ENCODE peak calls at places on chromosomes 16 and 17, in eight cellular contexts. A, E, O, N, Y, B, P and T are unnamed samples.

GRCh38 chr16:8846401-8846932 is 22.3 kb downstream of the CARHSP1 start:
- DNase-seq in Y (no peak), A (no peak), N (no peak), B (no peak), E (no peak), O (no peak), P (no peak), T (no peak)

GRCh38 chr17:39604911-39605491 is 2.7 kb downstream of the NEUROD2 start:
- DNase-seq in O (no peak), Y (no peak), P (no peak), B (no peak), E (no peak), N (no peak), A (no peak), T (no peak)

GRCh38 chr16:30609002-30609927 is 924 bp downstream of the ZNF689 start:
- DNase-seq in N (peak), E (peak), P (peak), O (no peak), Y (no peak), B (no peak), A (peak), T (peak)

GRCh38 chr17:17070931-17071330 is 28.7 kb downstream of the MPRIP start:
- DNase-seq in E (no peak), Y (no peak), A (no peak), O (no peak), B (no peak), N (no peak), P (no peak), T (no peak)

GRCh38 chr16:25270577-25270976 is 12.9 kb upstream of the ZKSCAN2 start:
- DNase-seq in E (no peak), Y (no peak), A (no peak), O (no peak), P (no peak), B (no peak), N (no peak), T (no peak)

GRCh38 chr17:34398990-34399389 is 36.0 kb upstream of the CCL1 start:
- DNase-seq in P (no peak), O (no peak), A (no peak), E (no peak), Y (no peak), N (no peak), B (no peak), T (no peak)

GRCh38 chr17:76252040-76252954 is 12.0 kb upstream of the RNF157 start:
- DNase-seq in A (no peak), Y (no peak), P (peak), B (no peak), N (no peak), E (peak), O (peak), T (no peak)

GRCh38 chr16:53103811-53104210 is 49.0 kb downstream of the CHD9 start:
- DNase-seq in E (no peak), Y (no peak), P (no peak), O (no peak), N (no peak), A (no peak), B (no peak), T (no peak)

GRCh38 chr16:705748-706188 is at the start of gene FBXL16:
- DNase-seq in N (no peak), O (no peak), E (no peak), B (no peak), A (no peak), Y (no peak), P (no peak), T (peak)

GRCh38 chr17:73363788-73364522 is 52.2 kb upstream of the CDC42EP4 start:
- DNase-seq in E (no peak), Y (no peak), N (no peak), O (no peak), A (no peak), B (no peak), P (no peak), T (no peak)

GRCh38 chr16:15041260-15042011 is 14.4 kb downstream of the NTAN1 start:
- DNase-seq in P (no peak), Y (no peak), O (peak), N (no peak), B (no peak), E (peak), A (no peak), T (no peak)